ENCODE peak calls at places on chromosomes 13 and 19, in five cellular contexts. One of them, this sample, is unnamed.

GRCh38 chr13:47472516-47472915 is 528.6 kb downstream of the SUCLA2 start:
- DNase-seq in activated CD4-positive, alpha-beta T cell treated with anti-CD3 and anti-CD28 coated beads, Interleukin-2, amount 50 U/mL, for 24 hours: no peak
- DNase-seq in SW 1271: no peak
- DNase-seq in AG08396: no peak
- DNase-seq in left cardiac atrium: no peak
- DNase-seq in this sample: no peak

GRCh38 chr13:112849500-112849899 is 119.5 kb upstream of the MCF2L start:
- DNase-seq in activated CD4-positive, alpha-beta T cell treated with anti-CD3 and anti-CD28 coated beads, Interleukin-2, amount 50 U/mL, for 24 hours: no peak
- DNase-seq in SW 1271: no peak
- DNase-seq in AG08396: no peak
- DNase-seq in left cardiac atrium: no peak
- DNase-seq in this sample: no peak

GRCh38 chr19:43651758-43652545 is 12.3 kb upstream of the CADM4 start:
- DNase-seq in activated CD4-positive, alpha-beta T cell treated with anti-CD3 and anti-CD28 coated beads, Interleukin-2, amount 50 U/mL, for 24 hours: peak; percentile 27
- DNase-seq in SW 1271: peak; percentile 38
- DNase-seq in AG08396: peak; percentile 68
- DNase-seq in left cardiac atrium: no peak
- DNase-seq in this sample: peak; percentile 57

GRCh38 chr13:95403349-95404140 is 102.3 kb upstream of the ABCC4 start:
- DNase-seq in activated CD4-positive, alpha-beta T cell treated with anti-CD3 and anti-CD28 coated beads, Interleukin-2, amount 50 U/mL, for 24 hours: no peak
- DNase-seq in SW 1271: no peak
- DNase-seq in AG08396: no peak
- DNase-seq in left cardiac atrium: no peak
- DNase-seq in this sample: no peak

GRCh38 chr19:531009-531752 is 379 bp upstream of the CDC34 start:
- DNase-seq in activated CD4-positive, alpha-beta T cell treated with anti-CD3 and anti-CD28 coated beads, Interleukin-2, amount 50 U/mL, for 24 hours: peak; percentile 79
- DNase-seq in SW 1271: peak; percentile 77
- DNase-seq in AG08396: peak; percentile 100
- DNase-seq in left cardiac atrium: peak; percentile 86
- DNase-seq in this sample: peak; percentile 38

GRCh38 chr13:33318037-33318436 is 32.5 kb upstream of the STARD13 start:
- DNase-seq in activated CD4-positive, alpha-beta T cell treated with anti-CD3 and anti-CD28 coated beads, Interleukin-2, amount 50 U/mL, for 24 hours: no peak
- DNase-seq in SW 1271: no peak
- DNase-seq in AG08396: no peak
- DNase-seq in left cardiac atrium: no peak
- DNase-seq in this sample: no peak

GRCh38 chr13:50910483-50910805 is 853 bp downstream of the RNASEH2B start:
- DNase-seq in activated CD4-positive, alpha-beta T cell treated with anti-CD3 and anti-CD28 coated beads, Interleukin-2, amount 50 U/mL, for 24 hours: no peak
- DNase-seq in SW 1271: peak; percentile 46
- DNase-seq in AG08396: peak; percentile 56
- DNase-seq in left cardiac atrium: no peak
- DNase-seq in this sample: peak; percentile 41

GRCh38 chr13:27481766-27482165 is 31.4 kb upstream of the MTIF3 start:
- DNase-seq in activated CD4-positive, alpha-beta T cell treated with anti-CD3 and anti-CD28 coated beads, Interleukin-2, amount 50 U/mL, for 24 hours: no peak
- DNase-seq in SW 1271: peak; percentile 9
- DNase-seq in AG08396: peak; percentile 48
- DNase-seq in left cardiac atrium: no peak
- DNase-seq in this sample: no peak

GRCh38 chr13:92175330-92175729 is 776.9 kb downstream of the GPC5 start:
- DNase-seq in activated CD4-positive, alpha-beta T cell treated with anti-CD3 and anti-CD28 coated beads, Interleukin-2, amount 50 U/mL, for 24 hours: no peak
- DNase-seq in SW 1271: peak; percentile 71
- DNase-seq in AG08396: peak; percentile 17
- DNase-seq in left cardiac atrium: peak; percentile 20
- DNase-seq in this sample: no peak

GRCh38 chr13:113923376-113924063 is 50.4 kb downstream of the C13orf46 start:
- DNase-seq in activated CD4-positive, alpha-beta T cell treated with anti-CD3 and anti-CD28 coated beads, Interleukin-2, amount 50 U/mL, for 24 hours: no peak
- DNase-seq in SW 1271: no peak
- DNase-seq in AG08396: no peak
- DNase-seq in left cardiac atrium: no peak
- DNase-seq in this sample: no peak

GRCh38 chr19:48513289-48514122 is 1.9 kb upstream of the LMTK3 start:
- DNase-seq in activated CD4-positive, alpha-beta T cell treated with anti-CD3 and anti-CD28 coated beads, Interleukin-2, amount 50 U/mL, for 24 hours: peak; percentile 69
- DNase-seq in SW 1271: peak; percentile 73
- DNase-seq in AG08396: peak; percentile 84
- DNase-seq in left cardiac atrium: peak; percentile 62
- DNase-seq in this sample: peak; percentile 81

GRCh38 chr13:29935309-29935981 is 85.0 kb upstream of the UBL3 start:
- DNase-seq in activated CD4-positive, alpha-beta T cell treated with anti-CD3 and anti-CD28 coated beads, Interleukin-2, amount 50 U/mL, for 24 hours: peak; percentile 62
- DNase-seq in SW 1271: no peak
- DNase-seq in AG08396: no peak
- DNase-seq in left cardiac atrium: no peak
- DNase-seq in this sample: no peak

GRCh38 chr19:18436651-18437478 is 1.1 kb downstream of the ISYNA1 start:
- DNase-seq in activated CD4-positive, alpha-beta T cell treated with anti-CD3 and anti-CD28 coated beads, Interleukin-2, amount 50 U/mL, for 24 hours: peak; percentile 46
- DNase-seq in SW 1271: peak; percentile 90
- DNase-seq in AG08396: peak; percentile 88
- DNase-seq in left cardiac atrium: peak; percentile 90
- DNase-seq in this sample: no peak

GRCh38 chr19:41128692-41129091 is 14.5 kb downstream of the CYP2F1 start:
- DNase-seq in activated CD4-positive, alpha-beta T cell treated with anti-CD3 and anti-CD28 coated beads, Interleukin-2, amount 50 U/mL, for 24 hours: no peak
- DNase-seq in SW 1271: no peak
- DNase-seq in AG08396: no peak
- DNase-seq in left cardiac atrium: no peak
- DNase-seq in this sample: no peak